ENCODE peak calls at places on chromosomes 12 and 14, in nine cellular contexts. One of them, this sample, is unnamed. For H3K4me1 and H3K36me3, the result is how much of the 10 kb centered on the place peaks cover.

GRCh38 chr12:28079539-28079938 is 107.0 kb upstream of the PTHLH start:
- DNase-seq in left ventricle myocardium inferior: no peak
- DNase-seq in CD4-positive, CD25-positive, alpha-beta regulatory T cell: no peak
- DNase-seq in aorta: no peak
- DNase-seq in Peyer's patch: no peak
- DNase-seq in PC-3: no peak
- DNase-seq in esophagus squamous epithelium: no peak
- DNase-seq in endothelial cell of umbilical vein: no peak
- DNase-seq in upper lobe of right lung: no peak
- DNase-seq in this sample: no peak

GRCh38 chr12:98418357-98419075 is 96.9 kb upstream of the TMPO start:
- DNase-seq in left ventricle myocardium inferior: peak
- DNase-seq in upper lobe of right lung: peak
- DNase-seq in CD4-positive, CD25-positive, alpha-beta regulatory T cell: no peak
- DNase-seq in aorta: peak
- DNase-seq in esophagus squamous epithelium: peak
- DNase-seq in endothelial cell of umbilical vein: peak
- DNase-seq in PC-3: peak
- DNase-seq in Peyer's patch: peak
- DNase-seq in this sample: peak

GRCh38 chr14:63046339-63047268 is 1.3 kb upstream of the KCNH5 start:
- DNase-seq in Peyer's patch: no peak
- DNase-seq in aorta: no peak
- DNase-seq in left ventricle myocardium inferior: no peak
- DNase-seq in esophagus squamous epithelium: no peak
- DNase-seq in endothelial cell of umbilical vein: no peak
- DNase-seq in PC-3: no peak
- DNase-seq in CD4-positive, CD25-positive, alpha-beta regulatory T cell: no peak
- DNase-seq in upper lobe of right lung: no peak
- DNase-seq in this sample: no peak

GRCh38 chr14:65926504-65926903 is 514.0 kb downstream of the FUT8 start:
- DNase-seq in CD4-positive, CD25-positive, alpha-beta regulatory T cell: no peak
- DNase-seq in endothelial cell of umbilical vein: no peak
- DNase-seq in left ventricle myocardium inferior: no peak
- DNase-seq in upper lobe of right lung: no peak
- DNase-seq in PC-3: no peak
- DNase-seq in esophagus squamous epithelium: no peak
- DNase-seq in aorta: no peak
- DNase-seq in Peyer's patch: no peak
- DNase-seq in this sample: no peak

GRCh38 chr12:2243275-2243674 is 190.5 kb downstream of the CACNA1C start:
- DNase-seq in endothelial cell of umbilical vein: no peak
- DNase-seq in left ventricle myocardium inferior: no peak
- DNase-seq in esophagus squamous epithelium: no peak
- DNase-seq in aorta: no peak
- DNase-seq in Peyer's patch: no peak
- DNase-seq in upper lobe of right lung: no peak
- DNase-seq in PC-3: no peak
- DNase-seq in CD4-positive, CD25-positive, alpha-beta regulatory T cell: no peak
- DNase-seq in this sample: no peak

GRCh38 chr12:114851981-114852380 is 168.0 kb upstream of the TBX3 start:
- DNase-seq in left ventricle myocardium inferior: no peak
- DNase-seq in aorta: no peak
- DNase-seq in esophagus squamous epithelium: no peak
- DNase-seq in Peyer's patch: no peak
- DNase-seq in endothelial cell of umbilical vein: no peak
- DNase-seq in PC-3: no peak
- DNase-seq in CD4-positive, CD25-positive, alpha-beta regulatory T cell: no peak
- DNase-seq in upper lobe of right lung: no peak
- DNase-seq in this sample: no peak

GRCh38 chr14:26281280-26281998 is 316.4 kb downstream of the NOVA1 start:
- DNase-seq in endothelial cell of umbilical vein: no peak
- DNase-seq in upper lobe of right lung: no peak
- DNase-seq in esophagus squamous epithelium: no peak
- DNase-seq in Peyer's patch: no peak
- DNase-seq in aorta: no peak
- DNase-seq in left ventricle myocardium inferior: no peak
- DNase-seq in PC-3: peak
- DNase-seq in CD4-positive, CD25-positive, alpha-beta regulatory T cell: no peak
- DNase-seq in this sample: no peak

GRCh38 chr12:85834378-85834777 is 1.8 kb downstream of the RASSF9 start:
- DNase-seq in Peyer's patch: no peak
- DNase-seq in aorta: no peak
- DNase-seq in CD4-positive, CD25-positive, alpha-beta regulatory T cell: no peak
- DNase-seq in esophagus squamous epithelium: no peak
- DNase-seq in upper lobe of right lung: no peak
- DNase-seq in left ventricle myocardium inferior: no peak
- DNase-seq in PC-3: peak
- DNase-seq in endothelial cell of umbilical vein: peak
- DNase-seq in this sample: no peak

GRCh38 chr14:99150236-99150635 is 121.8 kb downstream of the BCL11B start:
- DNase-seq in upper lobe of right lung: no peak
- DNase-seq in Peyer's patch: no peak
- DNase-seq in endothelial cell of umbilical vein: no peak
- DNase-seq in CD4-positive, CD25-positive, alpha-beta regulatory T cell: no peak
- DNase-seq in esophagus squamous epithelium: no peak
- DNase-seq in PC-3: no peak
- DNase-seq in aorta: no peak
- DNase-seq in left ventricle myocardium inferior: no peak
- DNase-seq in this sample: no peak

GRCh38 chr12:56878010-56878339 is 56.2 kb downstream of the SDR9C7 start:
- DNase-seq in upper lobe of right lung: no peak
- DNase-seq in CD4-positive, CD25-positive, alpha-beta regulatory T cell: no peak
- DNase-seq in PC-3: no peak
- DNase-seq in aorta: no peak
- DNase-seq in left ventricle myocardium inferior: no peak
- DNase-seq in Peyer's patch: no peak
- DNase-seq in esophagus squamous epithelium: no peak
- DNase-seq in endothelial cell of umbilical vein: no peak
- DNase-seq in this sample: no peak
- H3K4me3 ChIP-seq in upper lobe of right lung: no peak
- H3K4me3 ChIP-seq in CD4-positive, CD25-positive, alpha-beta regulatory T cell: no peak
- H3K4me3 ChIP-seq in PC-3: no peak
- H3K4me3 ChIP-seq in aorta: no peak
- H3K4me3 ChIP-seq in left ventricle myocardium inferior: no peak
- H3K4me3 ChIP-seq in Peyer's patch: no peak
- H3K4me3 ChIP-seq in esophagus squamous epithelium: no peak
- H3K4me3 ChIP-seq in endothelial cell of umbilical vein: no peak
- H3K4me3 ChIP-seq in this sample: no peak

GRCh38 chr12:96371787-96372699 is 28.2 kb downstream of the CDK17 start:
- DNase-seq in Peyer's patch: no peak
- DNase-seq in aorta: no peak
- DNase-seq in upper lobe of right lung: no peak
- DNase-seq in esophagus squamous epithelium: no peak
- DNase-seq in PC-3: no peak
- DNase-seq in endothelial cell of umbilical vein: no peak
- DNase-seq in left ventricle myocardium inferior: no peak
- DNase-seq in CD4-positive, CD25-positive, alpha-beta regulatory T cell: no peak
- DNase-seq in this sample: no peak
- H3K4me1 ChIP-seq in Peyer's patch: under half
- H3K4me1 ChIP-seq in aorta: under half
- H3K4me1 ChIP-seq in upper lobe of right lung: half or more
- H3K4me1 ChIP-seq in esophagus squamous epithelium: under half
- H3K4me1 ChIP-seq in PC-3: under half
- H3K4me1 ChIP-seq in endothelial cell of umbilical vein: half or more
- H3K4me1 ChIP-seq in left ventricle myocardium inferior: half or more
- H3K4me1 ChIP-seq in CD4-positive, CD25-positive, alpha-beta regulatory T cell: under half
- H3K4me1 ChIP-seq in this sample: half or more

GRCh38 chr14:55139152-55139551 is 10.1 kb downstream of the LGALS3 start:
- DNase-seq in upper lobe of right lung: no peak
- DNase-seq in left ventricle myocardium inferior: no peak
- DNase-seq in PC-3: no peak
- DNase-seq in aorta: no peak
- DNase-seq in CD4-positive, CD25-positive, alpha-beta regulatory T cell: no peak
- DNase-seq in esophagus squamous epithelium: no peak
- DNase-seq in endothelial cell of umbilical vein: no peak
- DNase-seq in Peyer's patch: no peak
- DNase-seq in this sample: no peak

GRCh38 chr14:55141812-55142211 is 12.8 kb downstream of the LGALS3 start:
- DNase-seq in CD4-positive, CD25-positive, alpha-beta regulatory T cell: no peak
- DNase-seq in upper lobe of right lung: no peak
- DNase-seq in endothelial cell of umbilical vein: no peak
- DNase-seq in PC-3: no peak
- DNase-seq in Peyer's patch: no peak
- DNase-seq in aorta: no peak
- DNase-seq in left ventricle myocardium inferior: no peak
- DNase-seq in esophagus squamous epithelium: no peak
- DNase-seq in this sample: no peak

GRCh38 chr14:55142466-55142865 is 13.4 kb downstream of the LGALS3 start:
- DNase-seq in upper lobe of right lung: no peak
- DNase-seq in endothelial cell of umbilical vein: no peak
- DNase-seq in esophagus squamous epithelium: no peak
- DNase-seq in CD4-positive, CD25-positive, alpha-beta regulatory T cell: no peak
- DNase-seq in left ventricle myocardium inferior: no peak
- DNase-seq in aorta: no peak
- DNase-seq in PC-3: no peak
- DNase-seq in Peyer's patch: no peak
- DNase-seq in this sample: no peak

GRCh38 chr14:55138091-55138490 is 9.0 kb downstream of the LGALS3 start:
- DNase-seq in esophagus squamous epithelium: no peak
- DNase-seq in CD4-positive, CD25-positive, alpha-beta regulatory T cell: no peak
- DNase-seq in Peyer's patch: no peak
- DNase-seq in upper lobe of right lung: no peak
- DNase-seq in aorta: no peak
- DNase-seq in left ventricle myocardium inferior: no peak
- DNase-seq in PC-3: peak
- DNase-seq in endothelial cell of umbilical vein: no peak
- DNase-seq in this sample: no peak

GRCh38 chr14:55139696-55140509 is 10.9 kb downstream of the LGALS3 start:
- DNase-seq in PC-3: no peak
- DNase-seq in endothelial cell of umbilical vein: no peak
- DNase-seq in CD4-positive, CD25-positive, alpha-beta regulatory T cell: no peak
- DNase-seq in upper lobe of right lung: no peak
- DNase-seq in esophagus squamous epithelium: no peak
- DNase-seq in Peyer's patch: no peak
- DNase-seq in aorta: no peak
- DNase-seq in left ventricle myocardium inferior: no peak
- DNase-seq in this sample: no peak
- H3K36me3 ChIP-seq in PC-3: half or more
- H3K36me3 ChIP-seq in endothelial cell of umbilical vein: under half
- H3K36me3 ChIP-seq in CD4-positive, CD25-positive, alpha-beta regulatory T cell: half or more
- H3K36me3 ChIP-seq in upper lobe of right lung: half or more
- H3K36me3 ChIP-seq in esophagus squamous epithelium: half or more
- H3K36me3 ChIP-seq in Peyer's patch: under half
- H3K36me3 ChIP-seq in aorta: under half
- H3K36me3 ChIP-seq in left ventricle myocardium inferior: half or more
- H3K36me3 ChIP-seq in this sample: half or more

GRCh38 chr12:41514050-41514449 is 325.9 kb downstream of the PDZRN4 start:
- DNase-seq in PC-3: no peak
- DNase-seq in left ventricle myocardium inferior: no peak
- DNase-seq in upper lobe of right lung: no peak
- DNase-seq in Peyer's patch: no peak
- DNase-seq in aorta: no peak
- DNase-seq in CD4-positive, CD25-positive, alpha-beta regulatory T cell: no peak
- DNase-seq in endothelial cell of umbilical vein: no peak
- DNase-seq in esophagus squamous epithelium: no peak
- DNase-seq in this sample: no peak
- H3K4me3 ChIP-seq in PC-3: no peak
- H3K4me3 ChIP-seq in left ventricle myocardium inferior: no peak
- H3K4me3 ChIP-seq in upper lobe of right lung: no peak
- H3K4me3 ChIP-seq in Peyer's patch: no peak
- H3K4me3 ChIP-seq in aorta: no peak
- H3K4me3 ChIP-seq in CD4-positive, CD25-positive, alpha-beta regulatory T cell: no peak
- H3K4me3 ChIP-seq in endothelial cell of umbilical vein: no peak
- H3K4me3 ChIP-seq in esophagus squamous epithelium: no peak
- H3K4me3 ChIP-seq in this sample: no peak

DNA sequence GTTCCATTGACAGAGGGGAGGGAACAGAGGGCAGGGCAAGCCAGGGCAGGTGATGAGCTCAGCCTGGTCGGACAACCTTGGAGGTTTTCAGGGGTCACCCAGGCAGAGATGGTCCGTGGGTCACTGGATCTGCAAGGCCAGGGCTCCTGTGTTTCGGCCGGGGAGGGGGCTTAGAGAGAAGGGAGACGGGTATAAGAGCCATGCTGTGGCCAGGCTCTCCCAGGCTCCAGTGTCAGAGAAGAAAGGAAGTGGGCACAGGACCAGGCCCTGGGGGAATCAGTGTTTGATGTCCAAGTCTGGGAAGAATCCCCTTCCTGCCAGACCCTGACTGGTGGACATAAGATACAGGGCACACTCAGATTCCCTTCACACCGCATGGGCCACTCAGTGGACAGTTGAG is 36.9 kb downstream of the DIO3 start:
- DNase-seq in esophagus squamous epithelium: no peak
- DNase-seq in PC-3: no peak
- DNase-seq in aorta: no peak
- DNase-seq in endothelial cell of umbilical vein: no peak
- DNase-seq in upper lobe of right lung: no peak
- DNase-seq in Peyer's patch: no peak
- DNase-seq in left ventricle myocardium inferior: peak
- DNase-seq in CD4-positive, CD25-positive, alpha-beta regulatory T cell: no peak
- DNase-seq in this sample: peak
- H3K4me1 ChIP-seq in esophagus squamous epithelium: under half
- H3K4me1 ChIP-seq in PC-3: under half
- H3K4me1 ChIP-seq in aorta: under half
- H3K4me1 ChIP-seq in endothelial cell of umbilical vein: under half
- H3K4me1 ChIP-seq in upper lobe of right lung: under half
- H3K4me1 ChIP-seq in Peyer's patch: under half
- H3K4me1 ChIP-seq in left ventricle myocardium inferior: under half
- H3K4me1 ChIP-seq in CD4-positive, CD25-positive, alpha-beta regulatory T cell: under half
- H3K4me1 ChIP-seq in this sample: under half